ENCODE peak calls at places on chromosomes 1 and 21, in nine cellular contexts. One of them, this sample, is unnamed. For H3K4me1, the result is how much of the 10 kb centered on the place peaks cover.

GRCh38 chr1:150876111-150876434 is 326 bp downstream of the ARNT start:
- DNase-seq in PC-3: peak
- DNase-seq in MM.1S: peak
- DNase-seq in GM23248: peak
- DNase-seq in A549: peak
- DNase-seq in CD4-positive, alpha-beta memory T cell: no peak
- DNase-seq in BE2C: peak
- DNase-seq in Peyer's patch: no peak
- DNase-seq in body of pancreas: no peak
- DNase-seq in this sample: no peak

GRCh38 chr1:152954436-152954835 is 7.4 kb downstream of the SPRR5 start:
- DNase-seq in PC-3: peak
- DNase-seq in MM.1S: no peak
- DNase-seq in GM23248: peak
- DNase-seq in A549: no peak
- DNase-seq in CD4-positive, alpha-beta memory T cell: no peak
- DNase-seq in BE2C: no peak
- DNase-seq in Peyer's patch: no peak
- DNase-seq in body of pancreas: no peak
- DNase-seq in this sample: no peak

GRCh38 chr1:150429805-150430204 is 57.4 kb upstream of the TARS2 start:
- DNase-seq in PC-3: peak
- DNase-seq in MM.1S: peak
- DNase-seq in GM23248: peak
- DNase-seq in A549: peak
- DNase-seq in CD4-positive, alpha-beta memory T cell: peak
- DNase-seq in BE2C: no peak
- DNase-seq in Peyer's patch: no peak
- DNase-seq in body of pancreas: no peak
- DNase-seq in this sample: no peak

GRCh38 chr1:10286244-10286643 is 75.9 kb downstream of the KIF1B start:
- DNase-seq in PC-3: no peak
- DNase-seq in MM.1S: no peak
- DNase-seq in GM23248: no peak
- DNase-seq in A549: no peak
- DNase-seq in CD4-positive, alpha-beta memory T cell: no peak
- DNase-seq in BE2C: no peak
- DNase-seq in Peyer's patch: no peak
- DNase-seq in body of pancreas: peak
- DNase-seq in this sample: no peak

GRCh38 chr1:155729031-155729898 is 40.4 kb downstream of the DAP3 start:
- DNase-seq in PC-3: peak
- DNase-seq in MM.1S: peak
- DNase-seq in GM23248: peak
- DNase-seq in A549: peak
- DNase-seq in CD4-positive, alpha-beta memory T cell: peak
- DNase-seq in BE2C: peak
- DNase-seq in Peyer's patch: peak
- DNase-seq in body of pancreas: peak
- DNase-seq in this sample: no peak

GRCh38 chr1:44602675-44603610 is 71.3 kb downstream of the TMEM53 start:
- DNase-seq in PC-3: no peak
- DNase-seq in MM.1S: no peak
- DNase-seq in GM23248: no peak
- DNase-seq in A549: no peak
- DNase-seq in CD4-positive, alpha-beta memory T cell: no peak
- DNase-seq in BE2C: peak
- DNase-seq in Peyer's patch: no peak
- DNase-seq in body of pancreas: peak
- DNase-seq in this sample: no peak

GRCh38 chr1:157045251-157046218 is at the start of gene ARHGEF11:
- DNase-seq in PC-3: peak
- DNase-seq in MM.1S: peak
- DNase-seq in GM23248: peak
- DNase-seq in A549: peak
- DNase-seq in CD4-positive, alpha-beta memory T cell: no peak
- DNase-seq in BE2C: peak
- DNase-seq in Peyer's patch: peak
- DNase-seq in body of pancreas: peak
- DNase-seq in this sample: peak

GRCh38 chr1:6019166-6019845 is 26.4 kb upstream of the KCNAB2 start:
- DNase-seq in PC-3: no peak
- DNase-seq in MM.1S: no peak
- DNase-seq in GM23248: no peak
- DNase-seq in A549: no peak
- DNase-seq in CD4-positive, alpha-beta memory T cell: no peak
- DNase-seq in BE2C: no peak
- DNase-seq in Peyer's patch: no peak
- DNase-seq in body of pancreas: no peak
- DNase-seq in this sample: no peak

GRCh38 chr1:45322486-45323040 is 4.1 kb upstream of the HPDL start:
- DNase-seq in PC-3: no peak
- DNase-seq in MM.1S: no peak
- DNase-seq in GM23248: peak
- DNase-seq in A549: no peak
- DNase-seq in CD4-positive, alpha-beta memory T cell: no peak
- DNase-seq in BE2C: no peak
- DNase-seq in Peyer's patch: no peak
- DNase-seq in body of pancreas: no peak
- DNase-seq in this sample: no peak

GRCh38 chr1:54273837-54274192 is 73.8 kb downstream of the MRPL37 start:
- DNase-seq in PC-3: no peak
- DNase-seq in MM.1S: no peak
- DNase-seq in GM23248: peak
- DNase-seq in A549: no peak
- DNase-seq in CD4-positive, alpha-beta memory T cell: no peak
- DNase-seq in BE2C: no peak
- DNase-seq in Peyer's patch: no peak
- DNase-seq in body of pancreas: peak
- DNase-seq in this sample: no peak
- H3K4me1 ChIP-seq in PC-3: under half
- H3K4me1 ChIP-seq in MM.1S: under half
- H3K4me1 ChIP-seq in GM23248: under half
- H3K4me1 ChIP-seq in A549: under half
- H3K4me1 ChIP-seq in CD4-positive, alpha-beta memory T cell: under half
- H3K4me1 ChIP-seq in BE2C: under half
- H3K4me1 ChIP-seq in Peyer's patch: under half
- H3K4me1 ChIP-seq in body of pancreas: half or more
- H3K4me1 ChIP-seq in this sample: half or more

DNA sequence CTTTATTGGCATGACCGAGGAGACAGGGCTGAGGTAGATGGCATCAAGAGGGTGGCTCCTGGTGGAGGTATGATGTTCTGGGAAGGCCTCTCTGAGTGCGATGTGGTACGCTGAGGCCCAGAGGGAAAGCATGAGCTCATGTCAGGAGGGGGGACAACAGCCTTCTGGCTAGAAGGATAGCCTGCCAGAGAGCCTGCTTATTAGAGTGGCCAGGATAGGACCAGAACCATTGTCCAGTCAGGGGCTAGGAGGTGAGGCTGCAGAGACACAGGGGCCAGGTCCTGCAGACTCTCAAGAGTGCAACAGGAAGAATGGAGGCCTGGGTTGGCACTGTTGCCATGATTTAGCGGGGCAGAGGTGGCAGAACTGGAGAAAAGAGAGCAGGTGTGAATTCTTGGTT is 7.3 kb downstream of the ADARB1 start:
- DNase-seq in PC-3: no peak
- DNase-seq in MM.1S: no peak
- DNase-seq in GM23248: no peak
- DNase-seq in A549: no peak
- DNase-seq in CD4-positive, alpha-beta memory T cell: no peak
- DNase-seq in BE2C: no peak
- DNase-seq in Peyer's patch: peak
- DNase-seq in body of pancreas: no peak
- DNase-seq in this sample: no peak
- H3K4me1 ChIP-seq in PC-3: under half
- H3K4me1 ChIP-seq in MM.1S: under half
- H3K4me1 ChIP-seq in GM23248: under half
- H3K4me1 ChIP-seq in A549: under half
- H3K4me1 ChIP-seq in CD4-positive, alpha-beta memory T cell: half or more
- H3K4me1 ChIP-seq in BE2C: under half
- H3K4me1 ChIP-seq in Peyer's patch: under half
- H3K4me1 ChIP-seq in body of pancreas: under half
- H3K4me1 ChIP-seq in this sample: under half

GRCh38 chr1:160489513-160490261 is 33.4 kb downstream of the SLAMF6 start:
- DNase-seq in PC-3: no peak
- DNase-seq in MM.1S: no peak
- DNase-seq in GM23248: no peak
- DNase-seq in A549: no peak
- DNase-seq in CD4-positive, alpha-beta memory T cell: no peak
- DNase-seq in BE2C: no peak
- DNase-seq in Peyer's patch: no peak
- DNase-seq in body of pancreas: no peak
- DNase-seq in this sample: no peak
- H3K4me1 ChIP-seq in PC-3: under half
- H3K4me1 ChIP-seq in MM.1S: under half
- H3K4me1 ChIP-seq in GM23248: under half
- H3K4me1 ChIP-seq in A549: under half
- H3K4me1 ChIP-seq in CD4-positive, alpha-beta memory T cell: under half
- H3K4me1 ChIP-seq in BE2C: under half
- H3K4me1 ChIP-seq in Peyer's patch: under half
- H3K4me1 ChIP-seq in body of pancreas: under half
- H3K4me1 ChIP-seq in this sample: under half

GRCh38 chr1:39411526-39411925 is 79.9 kb upstream of the BMP8A start:
- DNase-seq in PC-3: peak
- DNase-seq in MM.1S: no peak
- DNase-seq in GM23248: peak
- DNase-seq in A549: no peak
- DNase-seq in CD4-positive, alpha-beta memory T cell: no peak
- DNase-seq in BE2C: no peak
- DNase-seq in Peyer's patch: no peak
- DNase-seq in body of pancreas: no peak
- DNase-seq in this sample: no peak

GRCh38 chr1:39410915-39411436 is 80.5 kb upstream of the BMP8A start:
- DNase-seq in PC-3: peak
- DNase-seq in MM.1S: peak
- DNase-seq in GM23248: peak
- DNase-seq in A549: peak
- DNase-seq in CD4-positive, alpha-beta memory T cell: peak
- DNase-seq in BE2C: peak
- DNase-seq in Peyer's patch: peak
- DNase-seq in body of pancreas: peak
- DNase-seq in this sample: peak

GRCh38 chr1:39413902-39414528 is 77.4 kb upstream of the BMP8A start:
- DNase-seq in PC-3: no peak
- DNase-seq in MM.1S: no peak
- DNase-seq in GM23248: no peak
- DNase-seq in A549: no peak
- DNase-seq in CD4-positive, alpha-beta memory T cell: no peak
- DNase-seq in BE2C: no peak
- DNase-seq in Peyer's patch: no peak
- DNase-seq in body of pancreas: no peak
- DNase-seq in this sample: no peak

GRCh38 chr1:39412079-39412478 is 79.4 kb upstream of the BMP8A start:
- DNase-seq in PC-3: no peak
- DNase-seq in MM.1S: no peak
- DNase-seq in GM23248: no peak
- DNase-seq in A549: no peak
- DNase-seq in CD4-positive, alpha-beta memory T cell: no peak
- DNase-seq in BE2C: no peak
- DNase-seq in Peyer's patch: no peak
- DNase-seq in body of pancreas: no peak
- DNase-seq in this sample: no peak

DNA sequence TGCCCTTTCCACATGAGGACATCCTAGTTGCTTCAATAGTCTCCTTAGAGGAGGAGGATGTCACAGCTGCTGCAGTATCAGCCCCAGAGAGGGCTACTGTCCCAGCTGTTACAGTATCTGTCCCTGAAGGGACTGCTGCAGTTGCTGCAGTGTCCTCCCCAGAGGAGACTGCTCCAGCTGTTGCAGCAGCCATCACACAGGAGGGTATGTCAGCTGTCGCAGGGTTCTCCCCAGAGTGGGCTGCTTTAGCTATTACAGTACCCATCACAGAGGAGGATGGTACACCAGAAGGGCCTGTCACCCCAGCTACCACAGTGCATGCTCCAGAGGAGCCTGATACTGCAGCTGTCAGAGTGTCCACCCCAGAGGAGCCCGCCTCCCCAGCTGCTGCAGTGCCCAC is 78.5 kb upstream of the BMP8A start:
- DNase-seq in PC-3: no peak
- DNase-seq in MM.1S: no peak
- DNase-seq in GM23248: no peak
- DNase-seq in A549: no peak
- DNase-seq in CD4-positive, alpha-beta memory T cell: no peak
- DNase-seq in BE2C: no peak
- DNase-seq in Peyer's patch: no peak
- DNase-seq in body of pancreas: no peak
- DNase-seq in this sample: no peak
- H3K4me1 ChIP-seq in PC-3: under half
- H3K4me1 ChIP-seq in MM.1S: under half
- H3K4me1 ChIP-seq in GM23248: half or more
- H3K4me1 ChIP-seq in A549: under half
- H3K4me1 ChIP-seq in CD4-positive, alpha-beta memory T cell: under half
- H3K4me1 ChIP-seq in BE2C: under half
- H3K4me1 ChIP-seq in Peyer's patch: under half
- H3K4me1 ChIP-seq in body of pancreas: half or more
- H3K4me1 ChIP-seq in this sample: under half

DNA sequence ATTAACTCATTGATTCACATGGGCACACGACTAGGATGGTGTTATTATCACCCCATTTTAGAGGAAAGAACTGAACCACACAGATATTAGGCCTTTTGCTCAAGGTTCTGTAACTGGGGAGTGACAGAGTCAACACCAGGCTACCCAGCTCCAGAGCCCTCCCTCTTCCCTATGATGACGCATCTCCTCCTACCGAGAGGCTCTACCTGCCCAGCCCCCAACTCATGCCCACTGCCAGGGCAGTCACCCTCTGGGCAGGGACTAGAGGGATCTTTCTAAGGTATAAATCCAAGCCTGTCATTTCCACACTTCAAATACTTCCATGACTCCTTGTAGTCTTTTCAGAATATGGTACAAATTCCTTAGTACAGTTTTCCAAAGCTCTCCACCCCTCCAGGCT is 171.3 kb downstream of the GRIK3 start:
- DNase-seq in PC-3: no peak
- DNase-seq in MM.1S: no peak
- DNase-seq in GM23248: no peak
- DNase-seq in A549: no peak
- DNase-seq in CD4-positive, alpha-beta memory T cell: no peak
- DNase-seq in BE2C: no peak
- DNase-seq in Peyer's patch: no peak
- DNase-seq in body of pancreas: no peak
- DNase-seq in this sample: no peak
- H3K4me1 ChIP-seq in PC-3: under half
- H3K4me1 ChIP-seq in MM.1S: under half
- H3K4me1 ChIP-seq in GM23248: under half
- H3K4me1 ChIP-seq in A549: under half
- H3K4me1 ChIP-seq in CD4-positive, alpha-beta memory T cell: under half
- H3K4me1 ChIP-seq in BE2C: under half
- H3K4me1 ChIP-seq in Peyer's patch: under half
- H3K4me1 ChIP-seq in body of pancreas: under half
- H3K4me1 ChIP-seq in this sample: under half

DNA sequence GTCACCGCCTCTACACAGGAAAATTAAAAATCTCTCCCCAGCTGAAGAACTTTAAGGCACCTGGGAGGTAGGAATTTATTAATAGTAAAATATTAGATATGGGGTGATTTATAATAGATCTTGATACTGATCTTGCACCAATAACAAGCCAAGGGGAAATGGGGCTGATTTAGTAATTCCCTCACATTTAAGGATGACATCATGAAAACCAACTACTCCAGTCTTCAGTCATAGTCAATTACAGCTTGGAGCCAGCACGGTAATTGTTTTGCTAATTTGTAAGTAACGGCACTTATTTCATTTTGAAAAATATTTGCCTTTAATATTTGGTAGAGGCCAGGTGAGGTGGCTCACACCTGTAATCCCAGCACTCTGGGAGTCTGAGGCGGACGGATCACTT is 92.8 kb downstream of the TGFBR3 start:
- DNase-seq in PC-3: no peak
- DNase-seq in MM.1S: no peak
- DNase-seq in GM23248: no peak
- DNase-seq in A549: no peak
- DNase-seq in CD4-positive, alpha-beta memory T cell: no peak
- DNase-seq in BE2C: no peak
- DNase-seq in Peyer's patch: no peak
- DNase-seq in body of pancreas: no peak
- DNase-seq in this sample: no peak
- H3K4me1 ChIP-seq in PC-3: under half
- H3K4me1 ChIP-seq in MM.1S: under half
- H3K4me1 ChIP-seq in GM23248: under half
- H3K4me1 ChIP-seq in A549: under half
- H3K4me1 ChIP-seq in CD4-positive, alpha-beta memory T cell: under half
- H3K4me1 ChIP-seq in BE2C: under half
- H3K4me1 ChIP-seq in Peyer's patch: under half
- H3K4me1 ChIP-seq in body of pancreas: under half
- H3K4me1 ChIP-seq in this sample: under half

This sample was measured in right lobe of liver.